ENCODE peak calls at places on chromosomes 12 and 14, in five cellular contexts. E, A, Q, B and N are unnamed samples.

GRCh38 chr12:110923192-110923591 is 2.8 kb upstream of the MYL2 start:
- DNase-seq in Q (no peak), B (no peak), A (no peak), E (no peak), N (no peak)

GRCh38 chr12:114611145-114612018 is 72.6 kb downstream of the TBX3 start:
- DNase-seq in B (no peak), A (no peak), Q (peak; percentile 47), E (no peak), N (no peak)

GRCh38 chr12:103858953-103859601 is 18.0 kb upstream of the NT5DC3 start:
- DNase-seq in E (peak; percentile 97), Q (peak; percentile 67), A (peak; percentile 51), B (peak; percentile 92), N (no peak)

GRCh38 chr12:591167-591570 is 72.1 kb downstream of the NINJ2 start:
- DNase-seq in B (no peak), Q (no peak), E (no peak), A (no peak), N (no peak)

GRCh38 chr12:42326466-42327226 is 679 bp downstream of the PPHLN1 start:
- DNase-seq in B (no peak), A (peak; percentile 43), Q (peak; percentile 28), E (peak; percentile 73), N (no peak)

GRCh38 chr12:46964496-46965098 is 114.8 kb upstream of the PCED1B start:
- DNase-seq in B (no peak), Q (no peak), E (peak; percentile 69), A (peak; percentile 86), N (no peak)

GRCh38 chr12:2673966-2674810 is 120.6 kb upstream of the FKBP4 start:
- DNase-seq in Q (no peak), E (peak; percentile 14), B (no peak), A (no peak), N (no peak)

GRCh38 chr12:126337556-126337955 is 1272.3 kb downstream of the AACS start:
- DNase-seq in E (peak; percentile 4), B (peak; percentile 53), Q (no peak), A (no peak), N (no peak)

GRCh38 chr12:118064608-118065007 is 3.6 kb upstream of the WSB2 start:
- DNase-seq in B (no peak), A (peak; percentile 10), E (no peak), Q (no peak), N (no peak)

GRCh38 chr12:109695420-109695819 is 18.2 kb upstream of the FAM222A start:
- DNase-seq in A (no peak), B (no peak), E (no peak), Q (no peak), N (no peak)

GRCh38 chr14:100132903-100133510 is 26.4 kb downstream of the DEGS2 start:
- DNase-seq in B (peak; percentile 44), E (peak; percentile 61), Q (no peak), A (no peak), N (no peak)

GRCh38 chr14:66638688-66639087 is 130.7 kb downstream of the GPHN start:
- DNase-seq in Q (no peak), A (no peak), E (peak; percentile 68), B (no peak), N (no peak)

GRCh38 chr14:36556811-36557433 is 25.5 kb downstream of the NKX2-8 start:
- DNase-seq in B (no peak), A (no peak), Q (peak; percentile 28), E (peak; percentile 56), N (peak; percentile 14)

GRCh38 chr14:94381149-94382030 is 7.0 kb downstream of the SERPINA1 start:
- DNase-seq in A (no peak), E (no peak), Q (no peak), B (no peak), N (no peak)

GRCh38 chr14:68616255-68616902 is 176.5 kb downstream of the ZFP36L1 start:
- DNase-seq in A (no peak), B (no peak), Q (no peak), E (peak; percentile 19), N (no peak)

GRCh38 chr12:124233041-124233836 is 61.7 kb upstream of the RFLNA start:
- DNase-seq in B (peak; percentile 2), Q (no peak), E (peak; percentile 85), A (no peak), N (no peak)

GRCh38 chr12:112978163-112979081 is at the start of gene OAS2:
- DNase-seq in E (peak; percentile 87), A (peak; percentile 9), Q (peak; percentile 59), B (peak; percentile 15), N (no peak)

GRCh38 chr14:23000860-23001259 is 9.1 kb downstream of the C14orf93 start:
- DNase-seq in A (no peak), E (no peak), Q (no peak), B (no peak), N (no peak)

GRCh38 chr12:126481688-126482087 is 1416.5 kb downstream of the AACS start:
- DNase-seq in E (no peak), A (no peak), Q (no peak), B (no peak), N (no peak)

GRCh38 chr12:22787557-22787956 is 162.6 kb downstream of the ETNK1 start:
- DNase-seq in B (no peak), A (no peak), Q (no peak), E (no peak), N (no peak)